ENCODE peak calls at places on chromosomes 5 and 9, in seven cellular contexts. B is progenitor cell of endocrine pancreas, U is left cardiac atrium, Z is dorsolateral prefrontal cortex, Y is coronary artery, J is EL, K is heart left ventricle. V is an unnamed sample.

GRCh38 chr5:42423285-42424152 is at the start of gene GHR:
- DNase-seq in B (peak), U (peak), Z (peak), Y (peak), J (peak), K (peak), V (peak)

GRCh38 chr9:98210435-98210834 is 18.0 kb upstream of the CORO2A start:
- DNase-seq in B (no peak), U (no peak), Z (no peak), Y (no peak), J (no peak), K (no peak), V (no peak)

GRCh38 chr9:87342743-87343142 is 154.9 kb upstream of the DAPK1 start:
- DNase-seq in B (no peak), U (peak), Z (no peak), Y (no peak), J (peak), K (peak), V (no peak)

GRCh38 chr9:94993141-94993820 is 266.8 kb downstream of the AOPEP start:
- DNase-seq in B (no peak), U (no peak), Z (no peak), Y (no peak), J (no peak), K (no peak), V (no peak)

GRCh38 chr5:1506242-1507015 is 17.3 kb downstream of the LPCAT1 start:
- DNase-seq in B (no peak), U (no peak), Z (no peak), Y (no peak), J (no peak), K (no peak), V (no peak)

GRCh38 chr9:116998305-116998704 is 311.2 kb downstream of the TRIM32 start:
- DNase-seq in B (peak), U (no peak), Z (no peak), Y (no peak), J (peak), K (no peak), V (no peak)

GRCh38 chr9:92896037-92896436 is 18.2 kb upstream of the ZNF484 start:
- DNase-seq in B (no peak), U (no peak), Z (no peak), Y (no peak), J (no peak), K (no peak), V (no peak)

GRCh38 chr9:130331573-130331972 is 66.0 kb downstream of the HMCN2 start:
- DNase-seq in B (no peak), U (peak), Z (no peak), Y (no peak), J (peak), K (peak), V (no peak)

GRCh38 chr9:92882276-92882675 is 4.4 kb upstream of the ZNF484 start:
- DNase-seq in B (no peak), U (no peak), Z (no peak), Y (no peak), J (no peak), K (no peak), V (no peak)

GRCh38 chr9:8489845-8490244 is 690.3 kb upstream of the DMAC1 start:
- DNase-seq in B (no peak), U (no peak), Z (no peak), Y (no peak), J (no peak), K (no peak), V (no peak)

GRCh38 chr9:124088476-124088837 is 76.9 kb downstream of the LHX2 start:
- DNase-seq in B (no peak), U (no peak), Z (peak), Y (no peak), J (no peak), K (no peak), V (no peak)

GRCh38 chr9:122396622-122397148 is 25.9 kb downstream of the PTGS1 start:
- DNase-seq in B (no peak), U (no peak), Z (no peak), Y (no peak), J (no peak), K (no peak), V (no peak)

GRCh38 chr9:36263662-36264061 is 5.4 kb upstream of the GNE start:
- DNase-seq in B (no peak), U (no peak), Z (no peak), Y (no peak), J (no peak), K (no peak), V (no peak)

GRCh38 chr5:3187846-3188425 is 407.7 kb upstream of the IRX1 start:
- DNase-seq in B (no peak), U (no peak), Z (no peak), Y (no peak), J (no peak), K (no peak), V (no peak)

GRCh38 chr5:154197801-154198461 is 7.4 kb downstream of the GALNT10 start:
- DNase-seq in B (no peak), U (no peak), Z (no peak), Y (no peak), J (peak), K (no peak), V (no peak)

GRCh38 chr5:158456756-158457155 is 597.8 kb upstream of the CLINT1 start:
- DNase-seq in B (no peak), U (peak), Z (no peak), Y (no peak), J (peak), K (no peak), V (no peak)

GRCh38 chr9:2093920-2094597 is 78.9 kb downstream of the SMARCA2 start:
- DNase-seq in B (no peak), U (no peak), Z (no peak), Y (no peak), J (peak), K (no peak), V (no peak)

GRCh38 chr5:76675364-76675763 is 40.6 kb upstream of the F2R start:
- DNase-seq in B (no peak), U (no peak), Z (no peak), Y (no peak), J (no peak), K (no peak), V (no peak)

GRCh38 chr5:58818515-58818914 is 235.6 kb downstream of the RAB3C start:
- DNase-seq in B (no peak), U (no peak), Z (no peak), Y (no peak), J (no peak), K (no peak), V (no peak)

GRCh38 chr5:180206993-180207392 is 2.0 kb downstream of the RASGEF1C start:
- DNase-seq in B (no peak), U (no peak), Z (no peak), Y (no peak), J (no peak), K (no peak), V (no peak)

GRCh38 chr5:10548418-10549122 is 15.3 kb upstream of the ANKRD33B start:
- DNase-seq in B (no peak), U (no peak), Z (no peak), Y (no peak), J (no peak), K (no peak), V (peak)

GRCh38 chr5:178392386-178392785 is 159.8 kb upstream of the PHYKPL start:
- DNase-seq in B (no peak), U (peak), Z (peak), Y (no peak), J (no peak), K (no peak), V (peak)

GRCh38 chr5:55701462-55702103 is 10.5 kb downstream of the SLC38A9 start:
- DNase-seq in B (no peak), U (no peak), Z (no peak), Y (no peak), J (no peak), K (no peak), V (no peak)

GRCh38 chr9:36141288-36141687 is 4.8 kb downstream of the GLIPR2 start:
- DNase-seq in B (no peak), U (no peak), Z (no peak), Y (no peak), J (peak), K (no peak), V (no peak)

GRCh38 chr5:74035521-74035937 is 409.5 kb downstream of the ARHGEF28 start:
- DNase-seq in B (no peak), U (peak), Z (no peak), Y (no peak), J (peak), K (peak), V (no peak)

GRCh38 chr9:114989600-114990410 is 59.4 kb upstream of the TNFSF8 start:
- DNase-seq in B (no peak), U (no peak), Z (no peak), Y (no peak), J (no peak), K (no peak), V (no peak)

GRCh38 chr5:138898336-138898735 is 23.2 kb upstream of the LRRTM2 start:
- DNase-seq in B (no peak), U (no peak), Z (no peak), Y (no peak), J (no peak), K (no peak), V (no peak)

GRCh38 chr5:132496631-132497487 is 6.3 kb upstream of the IRF1 start:
- DNase-seq in B (peak), U (peak), Z (peak), Y (peak), J (peak), K (peak), V (peak)

GRCh38 chr9:27880135-27880534 is 306.9 kb upstream of the C9orf72 start:
- DNase-seq in B (no peak), U (no peak), Z (no peak), Y (no peak), J (no peak), K (no peak), V (no peak)

GRCh38 chr5:68762201-68762600 is 331.6 kb upstream of the SLC30A5 start:
- DNase-seq in B (no peak), U (no peak), Z (no peak), Y (no peak), J (peak), K (no peak), V (no peak)

GRCh38 chr5:127492854-127493738 is 24.3 kb upstream of the PRRC1 start:
- DNase-seq in B (no peak), U (no peak), Z (no peak), Y (no peak), J (peak), K (no peak), V (no peak)

GRCh38 chr5:140631831-140632365 is 1.1 kb downstream of the CD14 start:
- DNase-seq in B (no peak), U (no peak), Z (no peak), Y (no peak), J (no peak), K (peak), V (peak)

GRCh38 chr9:132637801-132638200 is 32.0 kb downstream of the DDX31 start:
- DNase-seq in B (no peak), U (no peak), Z (no peak), Y (no peak), J (no peak), K (no peak), V (no peak)

GRCh38 chr5:178291161-178291561 is 58.6 kb upstream of the PHYKPL start:
- DNase-seq in B (no peak), U (peak), Z (no peak), Y (no peak), J (no peak), K (no peak), V (no peak)

GRCh38 chr9:22079873-22080341 is 70.8 kb upstream of the CDKN2B start:
- DNase-seq in B (no peak), U (peak), Z (no peak), Y (no peak), J (peak), K (no peak), V (no peak)

GRCh38 chr9:134344068-134344820 is 18.0 kb downstream of the RXRA start:
- DNase-seq in B (no peak), U (peak), Z (no peak), Y (no peak), J (peak), K (peak), V (peak)

GRCh38 chr9:114006155-114006550 is 71.9 kb downstream of the AMBP start:
- DNase-seq in B (peak), U (no peak), Z (no peak), Y (peak), J (no peak), K (peak), V (peak)

GRCh38 chr5:155726267-155726666 is 600.7 kb upstream of the SGCD start:
- DNase-seq in B (peak), U (peak), Z (no peak), Y (no peak), J (no peak), K (no peak), V (no peak)

GRCh38 chr9:74726581-74726980 is 161.1 kb downstream of the TRPM6 start:
- DNase-seq in B (no peak), U (no peak), Z (no peak), Y (no peak), J (no peak), K (no peak), V (no peak)